ENCODE peak calls at places on chromosomes 2 and 18, in five cellular contexts. J, X, Z, L and T are unnamed samples.

GRCh38 chr2:227033471-227034148 is 130.4 kb downstream of the COL4A4 start:
- DNase-seq in J (peak), X (peak), Z (no peak), L (peak), T (peak)

GRCh38 chr18:23857756-23858155 is 156.8 kb upstream of the TTC39C start:
- DNase-seq in J (no peak), X (no peak), Z (no peak), L (no peak), T (no peak)

GRCh38 chr2:173210270-173211196 is 134.9 kb downstream of the MAP3K20 start:
- DNase-seq in J (peak), X (no peak), Z (peak), L (peak), T (peak)

GRCh38 chr2:28623582-28624405 is 127.8 kb upstream of the PPP1CB start:
- DNase-seq in J (no peak), X (peak), Z (no peak), L (no peak), T (no peak)

GRCh38 chr2:17470855-17471641 is 47.2 kb downstream of the RAD51AP2 start:
- DNase-seq in J (peak), X (no peak), Z (no peak), L (no peak), T (peak)

GRCh38 chr2:144230057-144230451 is 289.9 kb downstream of the ZEB2 start:
- DNase-seq in J (no peak), X (no peak), Z (no peak), L (no peak), T (no peak)

GRCh38 chr2:145960479-145961163 is 1440.7 kb upstream of the ZEB2 start:
- DNase-seq in J (no peak), X (peak), Z (no peak), L (no peak), T (no peak)

GRCh38 chr2:119367472-119368099 is 809 bp downstream of the DBI start:
- DNase-seq in J (peak), X (peak), Z (peak), L (peak), T (peak)

GRCh38 chr2:141925511-141925910 is 205.3 kb downstream of the LRP1B start:
- DNase-seq in J (no peak), X (no peak), Z (no peak), L (no peak), T (no peak)

GRCh38 chr2:52613064-52613463 is 1154.5 kb upstream of the CHAC2 start:
- DNase-seq in J (no peak), X (no peak), Z (no peak), L (no peak), T (no peak)

GRCh38 chr2:174445248-174445647 is 41.6 kb downstream of the GPR155 start:
- DNase-seq in J (no peak), X (no peak), Z (no peak), L (no peak), T (no peak)

GRCh38 chr18:35117951-35118411 is 76.8 kb downstream of the MAPRE2 start:
- DNase-seq in J (no peak), X (no peak), Z (no peak), L (no peak), T (peak)

GRCh38 chr18:39424261-39424660 is 1858.7 kb upstream of the CELF4 start:
- DNase-seq in J (no peak), X (no peak), Z (no peak), L (no peak), T (no peak)